ENCODE peak calls at places on chromosomes 13 and 19, in nine cellular contexts. One of them, this sample, is unnamed.
A peak's percentile ranks its signal among the peaks of the same experiment; 100 is the strongest.

GRCh38 chr13:113724780-113725315 is 34.2 kb upstream of the TMEM255B start:
- DNase-seq in cardiac fibroblast: peak; percentile 68
- DNase-seq in breast epithelium: peak; percentile 79
- DNase-seq in HFFc6: peak; percentile 10
- DNase-seq in H9: peak; percentile 86
- DNase-seq in lower lobe of right lung: peak; percentile 83
- DNase-seq in OCI-LY7: peak; percentile 2
- DNase-seq in BJ: no peak
- DNase-seq in progenitor cell of endocrine pancreas: peak; percentile 79
- DNase-seq in this sample: peak; percentile 83

GRCh38 chr19:54030895-54031586 is 32.7 kb downstream of the VSTM1 start:
- DNase-seq in cardiac fibroblast: peak; percentile 41
- DNase-seq in breast epithelium: no peak
- DNase-seq in HFFc6: peak; percentile 33
- DNase-seq in H9: no peak
- DNase-seq in lower lobe of right lung: no peak
- DNase-seq in OCI-LY7: peak; percentile 14
- DNase-seq in BJ: no peak
- DNase-seq in progenitor cell of endocrine pancreas: no peak
- DNase-seq in this sample: no peak

GRCh38 chr13:87676254-87677042 is 5.3 kb downstream of the SLITRK5 start:
- DNase-seq in cardiac fibroblast: no peak
- DNase-seq in breast epithelium: no peak
- DNase-seq in HFFc6: no peak
- DNase-seq in H9: peak; percentile 73
- DNase-seq in lower lobe of right lung: no peak
- DNase-seq in OCI-LY7: peak; percentile 12
- DNase-seq in BJ: no peak
- DNase-seq in progenitor cell of endocrine pancreas: no peak
- DNase-seq in this sample: no peak

GRCh38 chr19:30391554-30392551 is 19.7 kb downstream of the ZNF536 start:
- DNase-seq in cardiac fibroblast: no peak
- DNase-seq in breast epithelium: no peak
- DNase-seq in HFFc6: no peak
- DNase-seq in H9: peak; percentile 41
- DNase-seq in lower lobe of right lung: no peak
- DNase-seq in OCI-LY7: no peak
- DNase-seq in BJ: peak; percentile 50
- DNase-seq in progenitor cell of endocrine pancreas: no peak
- DNase-seq in this sample: no peak

GRCh38 chr19:55419089-55419488 is 11.5 kb upstream of the UBE2S start:
- DNase-seq in cardiac fibroblast: no peak
- DNase-seq in breast epithelium: no peak
- DNase-seq in HFFc6: no peak
- DNase-seq in H9: no peak
- DNase-seq in lower lobe of right lung: no peak
- DNase-seq in OCI-LY7: no peak
- DNase-seq in BJ: no peak
- DNase-seq in progenitor cell of endocrine pancreas: no peak
- DNase-seq in this sample: no peak

GRCh38 chr19:49591731-49592485 is 926 bp downstream of the PRR12 start:
- DNase-seq in cardiac fibroblast: peak; percentile 40
- DNase-seq in breast epithelium: peak; percentile 37
- DNase-seq in HFFc6: peak; percentile 44
- DNase-seq in H9: peak; percentile 78
- DNase-seq in lower lobe of right lung: peak; percentile 66
- DNase-seq in OCI-LY7: peak; percentile 63
- DNase-seq in BJ: no peak
- DNase-seq in progenitor cell of endocrine pancreas: no peak
- DNase-seq in this sample: no peak

GRCh38 chr13:43232866-43233265 is 209.5 kb downstream of the DNAJC15 start:
- DNase-seq in cardiac fibroblast: peak; percentile 77
- DNase-seq in breast epithelium: no peak
- DNase-seq in HFFc6: peak; percentile 29
- DNase-seq in H9: no peak
- DNase-seq in lower lobe of right lung: no peak
- DNase-seq in OCI-LY7: no peak
- DNase-seq in BJ: peak; percentile 15
- DNase-seq in progenitor cell of endocrine pancreas: no peak
- DNase-seq in this sample: no peak

GRCh38 chr13:52991344-52992020 is 37.1 kb upstream of the OLFM4 start:
- DNase-seq in cardiac fibroblast: no peak
- DNase-seq in breast epithelium: no peak
- DNase-seq in HFFc6: no peak
- DNase-seq in H9: no peak
- DNase-seq in lower lobe of right lung: no peak
- DNase-seq in OCI-LY7: no peak
- DNase-seq in BJ: no peak
- DNase-seq in progenitor cell of endocrine pancreas: no peak
- DNase-seq in this sample: no peak

GRCh38 chr13:35826626-35827254 is 304.4 kb downstream of the DCLK1 start:
- DNase-seq in cardiac fibroblast: no peak
- DNase-seq in breast epithelium: no peak
- DNase-seq in HFFc6: no peak
- DNase-seq in H9: peak; percentile 41
- DNase-seq in lower lobe of right lung: no peak
- DNase-seq in OCI-LY7: peak; percentile 8
- DNase-seq in BJ: no peak
- DNase-seq in progenitor cell of endocrine pancreas: no peak
- DNase-seq in this sample: no peak

GRCh38 chr19:38394488-38394887 is 6.0 kb downstream of the SPRED3 start:
- DNase-seq in cardiac fibroblast: no peak
- DNase-seq in breast epithelium: no peak
- DNase-seq in HFFc6: no peak
- DNase-seq in H9: peak; percentile 98
- DNase-seq in lower lobe of right lung: no peak
- DNase-seq in OCI-LY7: peak; percentile 24
- DNase-seq in BJ: no peak
- DNase-seq in progenitor cell of endocrine pancreas: no peak
- DNase-seq in this sample: peak; percentile 66

GRCh38 chr19:2334986-2335846 is 6.7 kb downstream of the SPPL2B start:
- DNase-seq in cardiac fibroblast: no peak
- DNase-seq in breast epithelium: no peak
- DNase-seq in HFFc6: no peak
- DNase-seq in H9: no peak
- DNase-seq in lower lobe of right lung: no peak
- DNase-seq in OCI-LY7: no peak
- DNase-seq in BJ: no peak
- DNase-seq in progenitor cell of endocrine pancreas: no peak
- DNase-seq in this sample: no peak

GRCh38 chr13:35797946-35798345 is 321.5 kb upstream of the MAB21L1 start:
- DNase-seq in cardiac fibroblast: peak; percentile 9
- DNase-seq in breast epithelium: no peak
- DNase-seq in HFFc6: no peak
- DNase-seq in H9: no peak
- DNase-seq in lower lobe of right lung: no peak
- DNase-seq in OCI-LY7: no peak
- DNase-seq in BJ: no peak
- DNase-seq in progenitor cell of endocrine pancreas: no peak
- DNase-seq in this sample: no peak

GRCh38 chr13:113117335-113117872 is 5.2 kb upstream of the F10 start:
- DNase-seq in cardiac fibroblast: peak; percentile 18
- DNase-seq in breast epithelium: no peak
- DNase-seq in HFFc6: no peak
- DNase-seq in H9: peak; percentile 21
- DNase-seq in lower lobe of right lung: peak; percentile 24
- DNase-seq in OCI-LY7: no peak
- DNase-seq in BJ: no peak
- DNase-seq in progenitor cell of endocrine pancreas: peak; percentile 5
- DNase-seq in this sample: no peak

GRCh38 chr19:35710784-35711723 is 6.7 kb downstream of the ZBTB32 start:
- DNase-seq in cardiac fibroblast: no peak
- DNase-seq in breast epithelium: no peak
- DNase-seq in HFFc6: no peak
- DNase-seq in H9: no peak
- DNase-seq in lower lobe of right lung: no peak
- DNase-seq in OCI-LY7: peak; percentile 45
- DNase-seq in BJ: no peak
- DNase-seq in progenitor cell of endocrine pancreas: no peak
- DNase-seq in this sample: peak; percentile 61

GRCh38 chr19:19342086-19343015 is 21.7 kb downstream of the MAU2 start:
- DNase-seq in cardiac fibroblast: peak; percentile 66
- DNase-seq in breast epithelium: peak; percentile 37
- DNase-seq in HFFc6: peak; percentile 51
- DNase-seq in H9: peak; percentile 92
- DNase-seq in lower lobe of right lung: peak; percentile 73
- DNase-seq in OCI-LY7: peak; percentile 57
- DNase-seq in BJ: no peak
- DNase-seq in progenitor cell of endocrine pancreas: peak; percentile 82
- DNase-seq in this sample: peak; percentile 44

GRCh38 chr13:50692396-50692915 is 151.0 kb downstream of the DLEU7 start:
- DNase-seq in cardiac fibroblast: peak; percentile 36
- DNase-seq in breast epithelium: no peak
- DNase-seq in HFFc6: no peak
- DNase-seq in H9: no peak
- DNase-seq in lower lobe of right lung: no peak
- DNase-seq in OCI-LY7: no peak
- DNase-seq in BJ: no peak
- DNase-seq in progenitor cell of endocrine pancreas: no peak
- DNase-seq in this sample: no peak

GRCh38 chr13:23799945-23800344 is 89.3 kb downstream of the MIPEP start:
- DNase-seq in cardiac fibroblast: peak; percentile 37
- DNase-seq in breast epithelium: no peak
- DNase-seq in HFFc6: no peak
- DNase-seq in H9: no peak
- DNase-seq in lower lobe of right lung: no peak
- DNase-seq in OCI-LY7: no peak
- DNase-seq in BJ: no peak
- DNase-seq in progenitor cell of endocrine pancreas: no peak
- DNase-seq in this sample: no peak

GRCh38 chr13:33066329-33066728 is 50.1 kb downstream of the KL start:
- DNase-seq in cardiac fibroblast: no peak
- DNase-seq in breast epithelium: no peak
- DNase-seq in HFFc6: no peak
- DNase-seq in H9: no peak
- DNase-seq in lower lobe of right lung: no peak
- DNase-seq in OCI-LY7: no peak
- DNase-seq in BJ: no peak
- DNase-seq in progenitor cell of endocrine pancreas: no peak
- DNase-seq in this sample: no peak

GRCh38 chr13:33070713-33071112 is 54.5 kb downstream of the KL start:
- DNase-seq in cardiac fibroblast: peak; percentile 29
- DNase-seq in breast epithelium: no peak
- DNase-seq in HFFc6: peak; percentile 3
- DNase-seq in H9: no peak
- DNase-seq in lower lobe of right lung: no peak
- DNase-seq in OCI-LY7: no peak
- DNase-seq in BJ: no peak
- DNase-seq in progenitor cell of endocrine pancreas: no peak
- DNase-seq in this sample: no peak

GRCh38 chr13:33072282-33072681 is 56.1 kb downstream of the KL start:
- DNase-seq in cardiac fibroblast: no peak
- DNase-seq in breast epithelium: no peak
- DNase-seq in HFFc6: no peak
- DNase-seq in H9: no peak
- DNase-seq in lower lobe of right lung: no peak
- DNase-seq in OCI-LY7: no peak
- DNase-seq in BJ: no peak
- DNase-seq in progenitor cell of endocrine pancreas: no peak
- DNase-seq in this sample: no peak

GRCh38 chr13:33072759-33073158 is 56.5 kb downstream of the KL start:
- DNase-seq in cardiac fibroblast: no peak
- DNase-seq in breast epithelium: no peak
- DNase-seq in HFFc6: no peak
- DNase-seq in H9: no peak
- DNase-seq in lower lobe of right lung: no peak
- DNase-seq in OCI-LY7: no peak
- DNase-seq in BJ: no peak
- DNase-seq in progenitor cell of endocrine pancreas: no peak
- DNase-seq in this sample: no peak

GRCh38 chr13:33069365-33069764 is 53.1 kb downstream of the KL start:
- DNase-seq in cardiac fibroblast: peak; percentile 58
- DNase-seq in breast epithelium: no peak
- DNase-seq in HFFc6: no peak
- DNase-seq in H9: no peak
- DNase-seq in lower lobe of right lung: no peak
- DNase-seq in OCI-LY7: peak; percentile 4
- DNase-seq in BJ: no peak
- DNase-seq in progenitor cell of endocrine pancreas: no peak
- DNase-seq in this sample: no peak
- TF ChIP-seq CTCF in cardiac fibroblast: peak; percentile 25
- TF ChIP-seq CTCF in breast epithelium: no peak
- TF ChIP-seq CTCF in HFFc6: peak; percentile 68
- TF ChIP-seq CTCF in H9: peak; percentile 66
- TF ChIP-seq CTCF in lower lobe of right lung: peak; percentile 25
- TF ChIP-seq CTCF in OCI-LY7: peak; percentile 55
- TF ChIP-seq CTCF in BJ: peak; percentile 21
- TF ChIP-seq CTCF in progenitor cell of endocrine pancreas: no peak
- TF ChIP-seq CTCF in this sample: no peak

DNA sequence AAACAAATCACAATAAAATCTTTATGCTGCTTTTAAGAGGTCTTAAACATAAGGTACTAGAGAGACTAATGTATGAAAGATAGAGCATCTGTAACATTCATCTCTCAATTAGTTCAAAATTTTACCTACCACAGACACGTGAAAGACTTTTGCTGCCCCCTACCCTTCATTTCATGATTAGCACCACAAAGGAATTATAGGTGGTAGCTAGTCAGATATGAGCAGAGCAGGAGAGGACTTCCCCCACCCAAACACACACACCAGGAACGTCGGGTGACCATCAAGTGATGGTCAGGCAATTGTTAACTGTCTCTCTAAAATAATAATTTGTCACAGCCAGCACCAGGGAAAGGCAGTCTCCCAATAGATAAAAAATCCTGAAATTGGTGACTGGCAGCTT is 1531.7 kb upstream of the SPRY2 start:
- DNase-seq in cardiac fibroblast: no peak
- DNase-seq in breast epithelium: no peak
- DNase-seq in HFFc6: no peak
- DNase-seq in H9: peak; percentile 48
- DNase-seq in lower lobe of right lung: no peak
- DNase-seq in OCI-LY7: no peak
- DNase-seq in BJ: no peak
- DNase-seq in progenitor cell of endocrine pancreas: no peak
- DNase-seq in this sample: no peak
- TF ChIP-seq CTCF in cardiac fibroblast: no peak
- TF ChIP-seq CTCF in breast epithelium: no peak
- TF ChIP-seq CTCF in HFFc6: no peak
- TF ChIP-seq CTCF in H9: peak; percentile 70
- TF ChIP-seq CTCF in lower lobe of right lung: no peak
- TF ChIP-seq CTCF in OCI-LY7: peak; percentile 47
- TF ChIP-seq CTCF in BJ: no peak
- TF ChIP-seq CTCF in progenitor cell of endocrine pancreas: peak; percentile 67
- TF ChIP-seq CTCF in this sample: no peak

GRCh38 chr19:15758379-15758778 is 20.6 kb downstream of the OR10H3 start:
- DNase-seq in cardiac fibroblast: no peak
- DNase-seq in breast epithelium: no peak
- DNase-seq in HFFc6: no peak
- DNase-seq in H9: no peak
- DNase-seq in lower lobe of right lung: no peak
- DNase-seq in OCI-LY7: no peak
- DNase-seq in BJ: no peak
- DNase-seq in progenitor cell of endocrine pancreas: no peak
- DNase-seq in this sample: no peak

GRCh38 chr19:15759962-15760565 is 22.3 kb downstream of the OR10H3 start:
- DNase-seq in cardiac fibroblast: no peak
- DNase-seq in breast epithelium: no peak
- DNase-seq in HFFc6: no peak
- DNase-seq in H9: no peak
- DNase-seq in lower lobe of right lung: no peak
- DNase-seq in OCI-LY7: no peak
- DNase-seq in BJ: no peak
- DNase-seq in progenitor cell of endocrine pancreas: no peak
- DNase-seq in this sample: no peak
- TF ChIP-seq CTCF in cardiac fibroblast: no peak
- TF ChIP-seq CTCF in breast epithelium: no peak
- TF ChIP-seq CTCF in HFFc6: no peak
- TF ChIP-seq CTCF in H9: no peak
- TF ChIP-seq CTCF in lower lobe of right lung: no peak
- TF ChIP-seq CTCF in OCI-LY7: peak; percentile 50
- TF ChIP-seq CTCF in BJ: no peak
- TF ChIP-seq CTCF in progenitor cell of endocrine pancreas: no peak
- TF ChIP-seq CTCF in this sample: no peak

GRCh38 chr13:96792188-96792587 is 202.1 kb downstream of the OXGR1 start:
- DNase-seq in cardiac fibroblast: no peak
- DNase-seq in breast epithelium: no peak
- DNase-seq in HFFc6: no peak
- DNase-seq in H9: no peak
- DNase-seq in lower lobe of right lung: no peak
- DNase-seq in OCI-LY7: no peak
- DNase-seq in BJ: no peak
- DNase-seq in progenitor cell of endocrine pancreas: no peak
- DNase-seq in this sample: no peak
- TF ChIP-seq CTCF in cardiac fibroblast: no peak
- TF ChIP-seq CTCF in breast epithelium: no peak
- TF ChIP-seq CTCF in HFFc6: no peak
- TF ChIP-seq CTCF in H9: peak; percentile 50
- TF ChIP-seq CTCF in lower lobe of right lung: no peak
- TF ChIP-seq CTCF in OCI-LY7: no peak
- TF ChIP-seq CTCF in BJ: no peak
- TF ChIP-seq CTCF in progenitor cell of endocrine pancreas: no peak
- TF ChIP-seq CTCF in this sample: no peak